ENCODE peak calls at places on chromosomes 2 and 18, in four cellular contexts. D is stimulated activated CD4-positive, alpha-beta T cell treated with anti-CD3 and anti-CD28 coated beads, Interleukin-4, amount 100 ng/mL, for 48 hours; U is MM.1S; T is NCI-H524 treated with DMSO at 0.1 percent for 48 hours. G is an unnamed sample.

GRCh38 chr2:128980475-128980874 is 661.8 kb upstream of the HS6ST1 start:
- DNase-seq in T (no peak), D (no peak), U (no peak), G (no peak)

GRCh38 chr2:5713101-5713500 is 20.9 kb downstream of the SOX11 start:
- DNase-seq in T (no peak), D (no peak), U (no peak), G (no peak)

GRCh38 chr18:42028232-42028832 is 73.3 kb downstream of the PIK3C3 start:
- DNase-seq in U (no peak), D (no peak), T (no peak), G (no peak)

GRCh38 chr18:61893304-61893970 is 630 bp upstream of the RNF152 start:
- DNase-seq in U (peak; percentile 44), T (no peak), D (no peak), G (peak; percentile 8)

GRCh38 chr2:142533083-142533482 is 344.4 kb upstream of the KYNU start:
- DNase-seq in U (no peak), T (no peak), D (no peak), G (no peak)

GRCh38 chr18:2900742-2901404 is 54.1 kb downstream of the EMILIN2 start:
- DNase-seq in T (no peak), D (no peak), U (peak; percentile 9), G (no peak)

GRCh38 chr2:68917034-68917718 is 35.5 kb downstream of the GKN2 start:
- DNase-seq in T (no peak), U (no peak), D (no peak), G (no peak)

GRCh38 chr2:213202006-213202405 is 50.6 kb upstream of the IKZF2 start:
- DNase-seq in D (no peak), U (no peak), T (peak; percentile 52), G (no peak)

GRCh38 chr2:8214221-8214620 is 467.6 kb upstream of the ID2 start:
- DNase-seq in U (no peak), D (no peak), T (no peak), G (no peak)

GRCh38 chr2:69642709-69643601 is 584 bp downstream of the AAK1 start:
- DNase-seq in U (peak; percentile 80), T (peak; percentile 1), D (peak; percentile 70), G (peak; percentile 85)

GRCh38 chr18:62324917-62325805 is at the start of gene TNFRSF11A:
- DNase-seq in T (no peak), U (peak; percentile 52), D (peak; percentile 56), G (peak; percentile 81)

GRCh38 chr2:145416640-145417039 is 896.7 kb upstream of the ZEB2 start:
- DNase-seq in D (no peak), T (no peak), U (no peak), G (no peak)

GRCh38 chr18:24014986-24015896 is 687 bp downstream of the TTC39C start:
- DNase-seq in U (peak; percentile 22), T (no peak), D (peak; percentile 39), G (peak; percentile 46)

GRCh38 chr2:132605236-132606180 is 64.5 kb downstream of the LYPD1 start:
- DNase-seq in D (no peak), T (no peak), U (no peak), G (no peak)

GRCh38 chr2:3959372-3959771 is 256.0 kb downstream of the DCDC2C start:
- DNase-seq in D (no peak), U (peak; percentile 41), T (peak; percentile 4), G (no peak)

GRCh38 chr18:46224181-46224775 is 120.1 kb downstream of the HAUS1 start:
- DNase-seq in D (no peak), T (no peak), U (no peak), G (no peak)

GRCh38 chr2:216635171-216635570 is 2.0 kb downstream of the IGFBP2 start:
- DNase-seq in D (no peak), T (no peak), U (no peak), G (no peak)

GRCh38 chr2:81481242-81481993 is 1176.9 kb upstream of the LRRTM1 start:
- DNase-seq in U (no peak), D (no peak), T (no peak), G (no peak)

GRCh38 chr2:239161711-239162140 is 239.1 kb downstream of the HDAC4 start:
- DNase-seq in U (no peak), D (no peak), T (no peak), G (no peak)

G was measured in stimulated activated effector memory CD8-positive, alpha-beta T cell treated with anti-CD3 and anti-CD28 coated beads, Interleukin-12 subunit alpha, Interleukin-12 subunit beta, amount 100 ng/mL, for 72 hours.